ENCODE peak calls at places on chromosomes 3 and 15, in eight cellular contexts. N is mammary epithelial cell, B is right lobe of liver, R is left ventricle myocardium inferior, F is tibial nerve, M is neural progenitor cell, Z is cardiac muscle cell, D is HFF-Myc. O is an unnamed sample.

GRCh38 chr3:114308830-114309229 is 15.0 kb downstream of the TIGIT start:
- DNase-seq in B (no peak), M (no peak), N (no peak), F (no peak), Z (no peak), R (no peak), D (no peak), O (peak)

GRCh38 chr3:172034786-172035685 is 4.3 kb upstream of the FNDC3B start:
- DNase-seq in M (peak), F (peak), Z (peak), N (no peak), R (no peak), B (no peak), D (no peak), O (no peak)

GRCh38 chr3:13462125-13462629 is 17.9 kb upstream of the HDAC11 start:
- DNase-seq in Z (no peak), F (no peak), R (no peak), N (no peak), B (no peak), D (no peak), M (no peak), O (no peak)

GRCh38 chr15:83300826-83301225 is 16.4 kb upstream of the BNC1 start:
- DNase-seq in B (no peak), N (peak), R (no peak), F (no peak), M (no peak), Z (peak), D (no peak), O (no peak)

GRCh38 chr3:139329364-139329850 is 14.4 kb upstream of the MRPS22 start:
- DNase-seq in M (peak), B (peak), Z (peak), R (peak), D (peak), F (peak), N (peak), O (peak)

GRCh38 chr3:72338082-72338941 is 509.9 kb downstream of the SHQ1 start:
- DNase-seq in D (no peak), B (no peak), Z (no peak), N (peak), F (no peak), R (no peak), M (no peak), O (no peak)

GRCh38 chr3:55549172-55549571 is 62.1 kb upstream of the WNT5A start:
- DNase-seq in D (peak), N (no peak), B (no peak), R (no peak), M (peak), Z (peak), F (no peak), O (no peak)

GRCh38 chr3:176554791-176555330 is 642.4 kb downstream of the TBL1XR1 start:
- DNase-seq in D (no peak), Z (no peak), M (no peak), F (no peak), R (no peak), B (no peak), N (no peak), O (no peak)

GRCh38 chr3:49529567-49529966 is 24.7 kb upstream of the BSN start:
- DNase-seq in M (no peak), D (no peak), F (no peak), N (no peak), R (no peak), Z (no peak), B (no peak), O (no peak)

GRCh38 chr3:181292984-181293383 is 303.4 kb upstream of the DNAJC19 start:
- DNase-seq in Z (peak), M (no peak), N (peak), R (no peak), F (no peak), B (no peak), D (no peak), O (no peak)

GRCh38 chr15:57183614-57184344 is 192.5 kb upstream of the CGNL1 start:
- DNase-seq in R (no peak), F (no peak), Z (peak), M (no peak), N (no peak), B (no peak), D (no peak), O (no peak)

GRCh38 chr3:194381460-194381875 is 11.9 kb upstream of the LRRC15 start:
- DNase-seq in D (no peak), B (no peak), M (no peak), R (no peak), Z (no peak), N (peak), F (no peak), O (no peak)

GRCh38 chr3:187288176-187288893 is 3.2 kb downstream of the MASP1 start:
- DNase-seq in N (no peak), Z (no peak), M (no peak), R (no peak), D (no peak), B (peak), F (no peak), O (no peak)

GRCh38 chr3:143794793-143795462 is 53.3 kb downstream of the SLC9A9 start:
- DNase-seq in R (no peak), D (no peak), F (no peak), N (no peak), M (no peak), Z (no peak), B (no peak), O (no peak)

GRCh38 chr15:48533982-48534381 is 111.5 kb downstream of the FBN1 start:
- DNase-seq in M (no peak), N (no peak), F (no peak), D (no peak), Z (peak), R (no peak), B (no peak), O (no peak)

GRCh38 chr3:187679638-187680396 is 9.6 kb upstream of the SST start:
- DNase-seq in R (peak), F (peak), B (peak), M (peak), Z (peak), D (peak), N (peak), O (peak)

GRCh38 chr15:69038508-69038907 is 24.0 kb downstream of the NOX5 start:
- DNase-seq in B (no peak), N (no peak), D (no peak), Z (no peak), M (no peak), R (no peak), F (no peak), O (no peak)

GRCh38 chr3:16309558-16309957 is 44.5 kb downstream of the OXNAD1 start:
- DNase-seq in R (no peak), D (peak), F (no peak), N (peak), M (no peak), Z (peak), B (no peak), O (no peak)

GRCh38 chr15:67186226-67186649 is 68.2 kb downstream of the AAGAB start:
- DNase-seq in B (no peak), F (peak), Z (peak), N (no peak), D (no peak), M (no peak), R (peak), O (no peak)

GRCh38 chr3:112136959-112137693 is 4.1 kb upstream of the GCSAM start:
- DNase-seq in R (no peak), N (peak), B (no peak), D (no peak), Z (peak), F (peak), M (peak), O (no peak)

GRCh38 chr15:101210466-101210865 is 41.4 kb downstream of the CHSY1 start:
- DNase-seq in R (no peak), B (no peak), F (no peak), M (no peak), N (no peak), Z (no peak), D (no peak), O (no peak)

GRCh38 chr3:139016430-139017048 is 4.2 kb downstream of the PRR23B start:
- DNase-seq in M (no peak), N (no peak), B (no peak), D (no peak), Z (no peak), R (no peak), F (no peak), O (no peak)

GRCh38 chr3:49775538-49775937 is 10.8 kb downstream of the IP6K1 start:
- DNase-seq in F (no peak), R (no peak), B (no peak), M (no peak), N (no peak), D (no peak), Z (no peak), O (no peak)

GRCh38 chr3:123809597-123809996 is 74.5 kb downstream of the MYLK start:
- DNase-seq in N (peak), Z (peak), D (no peak), R (no peak), M (no peak), F (no peak), B (no peak), O (no peak)

GRCh38 chr3:76643620-76644019 is 396.3 kb upstream of the ROBO2 start:
- DNase-seq in D (no peak), B (no peak), R (no peak), M (no peak), F (no peak), Z (no peak), N (no peak), O (no peak)

GRCh38 chr3:78644847-78645246 is 1123.0 kb downstream of the ROBO1 start:
- DNase-seq in R (no peak), D (no peak), Z (no peak), B (no peak), M (no peak), F (no peak), N (no peak), O (no peak)

GRCh38 chr15:91780387-91780786 is 73.1 kb upstream of the SLCO3A1 start:
- DNase-seq in F (no peak), R (no peak), D (no peak), N (no peak), Z (no peak), B (no peak), M (no peak), O (no peak)

GRCh38 chr3:123489400-123490004 is 40.6 kb upstream of the ADCY5 start:
- DNase-seq in Z (peak), F (peak), N (peak), M (peak), R (peak), B (peak), D (peak), O (no peak)

GRCh38 chr3:195421410-195421809 is 21.4 kb downstream of the ACAP2 start:
- DNase-seq in N (no peak), F (no peak), M (no peak), D (no peak), Z (no peak), R (no peak), B (no peak), O (no peak)

GRCh38 chr15:89104172-89104564 is 15.9 kb downstream of the ABHD2 start:
- DNase-seq in N (no peak), F (peak), R (peak), B (no peak), D (no peak), Z (peak), M (no peak), O (no peak)

GRCh38 chr3:5239602-5240001 is 52.1 kb downstream of the EDEM1 start:
- DNase-seq in F (no peak), N (peak), M (no peak), D (no peak), R (no peak), B (no peak), Z (peak), O (no peak)

GRCh38 chr3:183664913-183665381 is 29.5 kb downstream of the KLHL24 start:
- DNase-seq in B (no peak), Z (peak), F (no peak), M (no peak), N (peak), R (no peak), D (peak), O (no peak)

GRCh38 chr3:141064255-141064926 is 13.2 kb downstream of the SPSB4 start:
- DNase-seq in D (no peak), Z (no peak), B (no peak), F (no peak), R (no peak), N (no peak), M (no peak), O (no peak)

GRCh38 chr3:52645549-52645948 is 40.2 kb downstream of the PBRM1 start:
- DNase-seq in M (no peak), N (peak), R (no peak), B (no peak), D (no peak), Z (no peak), F (no peak), O (no peak)

GRCh38 chr3:58121183-58121582 is 89.6 kb downstream of the DNASE1L3 start:
- DNase-seq in R (peak), D (no peak), B (peak), M (no peak), Z (no peak), N (no peak), F (no peak), O (no peak)

GRCh38 chr3:154184582-154184981 is 63.4 kb downstream of the ARHGEF26 start:
- DNase-seq in N (no peak), B (no peak), D (no peak), Z (no peak), M (no peak), R (no peak), F (no peak), O (no peak)

GRCh38 chr3:177498037-177498857 is 301.0 kb upstream of the TBL1XR1 start:
- DNase-seq in R (no peak), Z (peak), B (no peak), F (peak), D (no peak), N (peak), M (no peak), O (no peak)

DNA sequence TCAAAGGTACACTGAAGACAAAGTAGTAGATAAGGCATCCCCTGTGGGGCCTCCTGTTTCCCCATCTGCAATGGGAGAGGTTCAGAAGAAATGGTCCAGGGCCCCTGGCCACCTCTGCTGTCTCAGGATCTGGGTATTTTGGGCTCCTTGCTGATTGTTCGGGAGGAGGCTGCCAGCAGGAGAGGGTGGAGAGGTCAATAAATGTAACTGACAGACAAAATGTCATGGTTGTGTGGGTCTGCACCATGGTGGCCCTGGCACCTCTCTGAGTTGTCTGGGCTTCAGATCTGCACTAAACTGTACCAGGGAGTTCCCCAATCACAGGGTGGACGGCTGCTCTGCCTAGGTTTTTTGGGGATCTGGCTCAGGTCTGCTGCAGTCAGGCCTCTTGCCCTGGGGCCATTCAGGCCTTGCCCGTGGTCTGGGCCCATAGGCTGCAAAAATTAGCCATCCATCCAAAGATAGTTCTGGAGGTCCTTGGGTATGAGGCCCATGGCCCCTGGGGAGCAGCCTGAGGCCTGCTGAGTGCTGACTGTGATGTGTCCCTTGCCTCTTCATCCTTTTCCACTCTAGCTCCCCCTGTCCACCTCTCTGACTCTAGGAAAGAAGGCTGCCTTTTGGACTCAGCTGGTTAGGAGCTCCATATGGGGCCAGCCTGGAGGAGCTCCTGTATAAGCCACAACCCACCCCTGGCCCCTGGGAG is 7.5 kb downstream of the NBEAL2 start:
- DNase-seq in Z (no peak), B (no peak), F (no peak), R (no peak), D (no peak), N (no peak), M (peak), O (no peak)
- TF ChIP-seq CTCF in Z (no peak), B (no peak), F (no peak), R (no peak), D (no peak), N (no peak), M (no peak), O (no peak)

GRCh38 chr3:110789315-110789714 is 282.3 kb upstream of the NECTIN3 start:
- DNase-seq in N (no peak), R (no peak), B (no peak), D (no peak), M (no peak), Z (peak), F (no peak), O (no peak)
- H3K4me3 ChIP-seq in N (no peak), R (no peak), B (no peak), D (no peak), M (no peak), Z (no peak), F (no peak), O (no peak)

DNA sequence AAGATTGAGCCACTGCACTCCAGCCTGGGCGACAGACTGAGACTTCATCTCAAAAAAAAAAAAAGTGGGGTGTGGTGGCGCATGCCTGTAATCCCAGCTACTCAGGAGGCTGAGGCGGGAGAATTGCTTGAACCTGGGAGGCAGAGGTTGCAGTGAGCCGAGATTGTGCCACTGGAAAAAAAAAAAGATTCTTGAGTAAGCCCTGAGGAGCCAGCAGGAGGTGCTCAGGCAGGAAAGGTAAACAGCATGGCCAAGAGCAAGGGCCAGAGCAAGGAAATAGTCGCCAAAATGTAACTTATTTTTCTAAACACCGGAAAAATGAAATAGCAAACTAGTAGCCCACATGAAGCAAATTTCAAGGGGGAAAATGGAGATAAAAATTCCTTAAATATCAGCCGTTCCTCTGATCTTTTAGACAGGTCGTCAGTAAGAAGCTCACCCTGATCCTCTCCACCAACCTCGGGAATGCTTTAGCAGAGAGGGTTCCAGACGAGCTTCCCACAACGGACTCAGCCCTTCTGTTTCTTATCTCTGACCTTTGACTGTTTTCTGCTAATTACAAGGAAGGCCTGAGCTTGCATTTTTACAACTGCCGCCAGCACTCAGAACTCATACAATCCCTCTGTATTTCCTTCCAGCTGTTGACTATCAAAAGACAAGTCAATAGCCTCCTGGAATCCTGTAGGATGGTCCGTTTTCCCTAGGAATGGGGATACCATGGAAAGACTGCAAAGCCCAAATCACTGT is 45.0 kb upstream of the AKAP13 start:
- DNase-seq in D (no peak), M (no peak), B (no peak), Z (peak), N (no peak), F (no peak), R (no peak), O (no peak)
- TF ChIP-seq CTCF in D (no peak), M (no peak), B (no peak), Z (peak), N (no peak), F (no peak), R (no peak), O (no peak)

DNA sequence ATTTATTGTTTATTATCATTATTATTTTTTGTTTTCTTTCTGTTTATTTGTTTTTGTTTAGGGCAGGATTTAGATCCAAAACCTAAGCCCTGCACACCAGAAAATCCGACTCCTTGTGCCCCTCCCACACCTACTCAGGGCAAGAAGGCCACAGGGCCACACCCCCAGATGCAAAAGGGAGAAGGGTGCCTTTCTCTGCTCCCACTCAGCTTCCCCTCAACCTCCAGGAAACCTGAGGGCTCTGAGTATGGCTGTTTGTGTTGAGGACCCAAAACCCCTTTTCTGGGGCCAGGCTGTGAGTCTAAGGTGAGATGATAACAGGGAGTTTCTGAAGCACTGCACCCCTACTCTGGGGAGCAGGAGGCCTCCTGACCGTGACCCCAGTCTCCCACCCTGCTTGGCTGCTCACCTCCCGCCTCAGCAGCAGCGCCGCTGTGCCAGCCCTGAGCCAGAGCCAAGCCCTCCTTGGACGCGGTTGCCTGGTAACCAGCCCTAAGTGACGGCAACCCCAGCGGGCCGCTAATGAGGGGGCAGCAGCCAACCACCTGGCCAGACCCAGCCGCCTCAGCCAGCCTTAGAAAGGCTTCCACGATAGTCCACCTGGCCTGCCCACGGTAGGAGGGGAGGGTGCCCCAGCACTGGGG is 6.4 kb upstream of the C15orf39 start:
- DNase-seq in N (no peak), B (no peak), F (no peak), D (no peak), Z (peak), R (no peak), M (peak), O (no peak)
- H3K4me3 ChIP-seq in N (no peak), B (no peak), F (no peak), D (no peak), Z (no peak), R (no peak), M (peak), O (no peak)

DNA sequence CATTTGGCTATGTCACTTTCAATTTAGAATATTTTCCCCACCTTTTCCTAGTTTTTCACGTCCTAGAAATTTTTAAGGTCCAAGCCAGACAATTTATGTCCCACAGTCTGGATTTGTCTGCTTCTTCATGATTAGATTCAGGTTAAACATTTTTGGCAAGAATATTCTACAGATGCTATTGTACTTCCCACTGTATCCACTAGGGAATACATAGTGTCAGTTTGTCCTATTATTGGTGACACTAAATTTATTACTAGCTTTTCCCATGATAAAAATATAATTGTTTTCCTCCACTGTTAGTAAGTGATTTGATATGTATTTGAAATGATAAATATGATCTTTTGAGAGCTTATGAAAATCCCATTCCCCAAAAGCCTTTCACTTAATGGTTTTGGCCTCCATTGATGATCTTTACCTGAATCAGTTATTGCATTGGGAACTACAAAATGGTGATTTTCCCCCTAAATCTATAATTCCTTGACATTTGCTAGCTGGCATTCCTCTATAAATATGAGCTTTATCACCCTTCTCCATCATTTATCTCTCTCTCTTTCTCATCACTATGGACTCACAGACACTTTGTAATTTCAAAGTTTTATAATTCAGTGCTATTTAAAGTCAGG is 8.3 kb downstream of the ARL14 start:
- DNase-seq in D (no peak), Z (no peak), R (no peak), B (no peak), F (no peak), N (no peak), M (no peak), O (no peak)
- TF ChIP-seq CTCF in D (peak), Z (peak), R (peak), B (peak), F (no peak), N (peak), M (peak), O (peak)

GRCh38 chr3:17765819-17766472 is 23.5 kb upstream of the TBC1D5 start:
- DNase-seq in Z (no peak), N (no peak), R (no peak), B (no peak), F (no peak), D (no peak), M (no peak), O (no peak)
- H3K4me3 ChIP-seq in Z (no peak), N (no peak), R (no peak), B (no peak), F (no peak), D (no peak), M (no peak), O (no peak)

GRCh38 chr3:37700849-37701248 is 160.8 kb upstream of the CTDSPL start:
- DNase-seq in F (peak), N (no peak), B (no peak), R (no peak), M (no peak), D (no peak), Z (peak), O (no peak)
- TF ChIP-seq CTCF in F (no peak), N (peak), B (peak), R (peak), M (peak), D (no peak), Z (peak), O (no peak)

O was measured in GM12864.